ENCODE peak calls at places on chromosomes 13 and 19, in ten cellular contexts. L, K, B, P, J, G, H, N, T and O are unnamed samples.
A peak's percentile ranks its signal among the peaks of the same experiment; 100 is the strongest.

GRCh38 chr19:29665215-29665825 is at the start of gene PLEKHF1:
- DNase-seq in P (peak; percentile 90), L (peak; percentile 96), T (no peak), B (peak; percentile 68), G (peak; percentile 82), J (peak; percentile 83), K (peak; percentile 93), N (peak; percentile 96), H (peak; percentile 72), O (peak; percentile 87)

GRCh38 chr19:8001651-8001994 is 3.8 kb downstream of the ELAVL1 start:
- DNase-seq in J (no peak), G (no peak), K (no peak), L (no peak), B (no peak), N (no peak), T (no peak), H (no peak), P (no peak), O (no peak)

GRCh38 chr13:41547253-41548000 is 90.1 kb downstream of the RGCC start:
- DNase-seq in L (peak; percentile 63), H (no peak), G (no peak), T (no peak), J (peak; percentile 52), P (no peak), B (no peak), K (no peak), N (no peak), O (no peak)

GRCh38 chr13:28493740-28494536 is 990 bp downstream of the FLT1 start:
- DNase-seq in L (peak; percentile 76), T (no peak), H (no peak), B (no peak), P (no peak), N (no peak), G (no peak), K (no peak), J (no peak), O (peak; percentile 45)

GRCh38 chr13:45393941-45394570 is 24.1 kb downstream of the SLC25A30 start:
- DNase-seq in P (peak; percentile 27), N (peak; percentile 59), L (peak; percentile 83), B (peak; percentile 63), T (no peak), H (peak; percentile 37), J (no peak), K (peak; percentile 68), G (no peak), O (peak; percentile 81)

GRCh38 chr19:3760871-3761361 is 576 bp downstream of the APBA3 start:
- DNase-seq in G (no peak), B (peak; percentile 17), K (peak; percentile 29), L (no peak), P (no peak), N (no peak), T (no peak), H (no peak), J (no peak), O (peak; percentile 22)

GRCh38 chr19:43784251-43784980 is 3.6 kb upstream of the KCNN4 start:
- DNase-seq in H (peak; percentile 91), K (peak; percentile 94), G (peak; percentile 63), B (peak; percentile 89), L (peak; percentile 71), T (no peak), N (peak; percentile 44), J (no peak), P (peak; percentile 97), O (peak; percentile 84)

GRCh38 chr19:1408300-1409203 is 1.2 kb downstream of the DAZAP1 start:
- DNase-seq in B (peak; percentile 47), G (peak; percentile 51), K (peak; percentile 62), T (no peak), N (peak; percentile 64), P (no peak), J (peak; percentile 30), H (no peak), L (peak; percentile 72), O (peak; percentile 75)

GRCh38 chr19:48842744-48843162 is 6.5 kb upstream of the HSD17B14 start:
- DNase-seq in B (peak; percentile 61), L (peak; percentile 84), G (peak; percentile 2), N (peak; percentile 69), H (peak; percentile 48), K (peak; percentile 80), J (peak; percentile 66), T (no peak), P (no peak), O (peak; percentile 78)